ENCODE peak calls at places on chromosome 22, in eight cellular contexts. L, B, T, G, J, Y, F and V are unnamed samples.

GRCh38 chr22:48880749-48881148 is 946.9 kb downstream of the BRD1 start:
- DNase-seq in B (no peak), Y (no peak), T (no peak), G (no peak), F (no peak), J (no peak), L (no peak), V (no peak)

GRCh38 chr22:48968201-48968959 is 859.3 kb downstream of the BRD1 start:
- DNase-seq in T (no peak), F (no peak), J (peak; percentile 2), L (peak; percentile 17), B (no peak), G (no peak), Y (no peak), V (no peak)

GRCh38 chr22:44484618-44485017 is 13.4 kb downstream of the RTL6 start:
- DNase-seq in B (no peak), G (no peak), J (no peak), F (no peak), Y (no peak), T (no peak), L (no peak), V (no peak)

GRCh38 chr22:29871684-29872083 is 11.3 kb upstream of the MTMR3 start:
- DNase-seq in G (no peak), L (no peak), Y (no peak), J (no peak), F (no peak), T (no peak), B (no peak), V (no peak)

GRCh38 chr22:39296981-39297489 is 22.4 kb downstream of the RPL3 start:
- DNase-seq in L (no peak), B (no peak), F (no peak), J (no peak), G (no peak), Y (no peak), T (no peak), V (no peak)

GRCh38 chr22:46209262-46209661 is 40.8 kb downstream of the CDPF1 start:
- DNase-seq in T (no peak), L (no peak), B (no peak), J (no peak), Y (no peak), F (no peak), G (no peak), V (no peak)

GRCh38 chr22:44882226-44882905 is 127.4 kb downstream of the PHF21B start:
- DNase-seq in Y (no peak), G (no peak), L (no peak), T (no peak), J (no peak), B (no peak), F (no peak), V (no peak)

GRCh38 chr22:44698531-44699421 is 3.2 kb upstream of the PRR5 start:
- DNase-seq in F (peak; percentile 87), J (no peak), T (peak; percentile 78), B (no peak), Y (no peak), L (no peak), G (no peak), V (peak; percentile 56)

GRCh38 chr22:25362883-25363240 is 143.4 kb downstream of the CRYBB2 start:
- DNase-seq in T (no peak), B (no peak), L (no peak), J (no peak), Y (no peak), F (no peak), G (no peak), V (no peak)

GRCh38 chr22:24731786-24732185 is 42.7 kb downstream of the PIWIL3 start:
- DNase-seq in F (no peak), Y (no peak), T (no peak), B (no peak), J (no peak), G (no peak), L (no peak), V (no peak)

GRCh38 chr22:47335460-47335859 is 573.0 kb downstream of the TBC1D22A start:
- DNase-seq in J (no peak), F (no peak), G (no peak), L (no peak), Y (no peak), B (no peak), T (no peak), V (no peak)

DNA sequence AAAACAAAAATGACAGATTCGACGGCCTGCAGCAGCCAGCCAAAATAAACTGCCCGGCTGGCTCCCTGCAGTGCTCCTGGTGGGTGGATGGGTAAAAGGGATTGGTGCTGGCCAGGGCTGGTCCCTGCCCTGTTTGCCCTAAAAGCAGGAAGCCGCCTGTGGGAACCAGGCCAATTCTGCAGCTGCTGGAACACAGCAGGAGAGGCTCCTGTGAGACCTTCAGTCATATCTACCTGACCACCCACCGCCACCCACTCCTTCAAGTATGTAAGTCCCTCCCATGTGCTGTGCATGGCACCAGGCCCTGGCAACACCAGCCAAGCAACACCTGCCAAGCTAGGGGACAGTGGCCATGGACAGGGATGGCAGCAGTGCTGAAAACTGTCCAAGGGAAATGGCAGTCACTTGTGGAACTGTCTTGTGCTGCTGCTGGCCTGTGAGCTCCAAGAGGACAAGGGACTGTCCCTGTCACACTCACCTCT is 48.7 kb upstream of the ARFGAP3 start:
- DNase-seq in B (no peak), F (no peak), T (no peak), G (peak; percentile 15), J (peak; percentile 54), L (no peak), Y (no peak), V (no peak)
- H3K4me3 ChIP-seq in B (no peak overlapping the region), F (no peak overlapping the region), T (no peak overlapping the region), G (no peak overlapping the region), J (no peak overlapping the region), L (no peak overlapping the region), Y (no peak overlapping the region), V (no peak overlapping the region)

GRCh38 chr22:27512283-27512761 is 289.2 kb downstream of the MN1 start:
- DNase-seq in B (no peak), F (peak; percentile 83), G (no peak), L (no peak), J (peak; percentile 87), Y (no peak), T (peak; percentile 83), V (peak; percentile 90)
- H3K4me3 ChIP-seq in B (no peak overlapping the region), F (peak overlapping the region; percentile 8), G (no peak overlapping the region), L (no peak overlapping the region), J (no peak overlapping the region), Y (no peak overlapping the region), T (no peak overlapping the region), V (no peak overlapping the region)

DNA sequence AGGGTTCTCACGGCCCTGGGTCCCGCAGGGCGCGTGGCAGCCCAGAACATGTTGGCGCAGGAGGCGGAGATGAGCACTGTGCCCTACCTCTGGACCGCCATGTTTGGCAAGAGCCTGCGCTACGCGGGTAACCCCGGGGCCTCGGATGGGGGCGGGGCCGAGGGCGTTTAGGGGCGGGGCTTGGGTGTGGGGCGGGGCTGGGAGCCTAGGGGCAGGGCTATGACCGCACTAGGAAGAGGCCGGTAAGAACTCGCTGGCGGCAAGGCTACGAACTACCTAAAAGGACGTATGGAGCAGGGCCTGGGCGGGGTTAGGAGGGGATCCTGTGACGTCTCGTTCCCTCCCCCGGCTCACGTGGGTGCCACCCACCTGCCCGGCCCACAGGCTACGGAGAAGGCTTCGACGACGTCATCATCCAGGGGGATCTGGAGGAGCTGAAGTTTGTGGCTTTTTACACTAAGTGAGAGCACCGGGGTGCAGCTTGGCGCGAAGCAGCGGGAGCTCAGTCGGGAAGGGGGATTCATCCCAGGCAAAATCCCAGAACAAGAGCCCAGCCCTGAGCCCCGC is 2.8 kb upstream of the LZTR1 start:
- DNase-seq in T (peak; percentile 77), B (no peak), Y (peak; percentile 72), L (no peak), F (peak; percentile 30), J (peak; percentile 43), G (peak; percentile 70), V (peak; percentile 54)
- H3K4me3 ChIP-seq in T (peak overlapping the region; percentile 35), B (no peak overlapping the region), Y (peak overlapping the region; percentile 10), L (no peak overlapping the region), F (peak overlapping the region; percentile 29), J (no peak overlapping the region), G (no peak overlapping the region), V (peak overlapping the region; percentile 21)

DNA sequence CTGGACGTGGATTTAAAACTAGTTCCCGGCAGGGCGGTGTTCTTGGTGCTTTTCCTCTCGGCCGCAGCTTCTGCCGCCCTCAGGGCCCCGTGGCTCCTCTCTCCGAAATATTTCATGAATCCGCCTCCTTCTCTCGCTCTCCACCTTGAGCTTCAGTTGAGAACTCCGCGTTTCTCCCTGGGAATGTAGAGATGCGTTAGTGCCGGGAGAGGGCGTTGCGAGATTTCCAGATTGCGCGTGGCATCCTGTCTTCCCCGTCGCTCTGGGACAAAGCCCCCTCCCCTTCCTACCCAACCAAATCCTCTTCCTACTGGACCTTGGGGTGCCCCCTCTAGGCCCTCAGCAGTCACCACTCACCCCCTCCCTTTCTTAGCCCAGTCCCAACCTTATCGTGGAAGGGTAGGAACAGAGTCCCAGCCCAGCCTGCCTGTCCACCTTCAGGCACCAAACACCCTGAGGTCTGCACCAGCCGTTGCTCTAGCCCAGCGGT is 15.5 kb upstream of the RAC2 start:
- DNase-seq in J (no peak), B (no peak), T (peak; percentile 49), G (peak; percentile 58), F (no peak), L (peak; percentile 33), Y (peak; percentile 17), V (no peak)
- H3K4me3 ChIP-seq in J (no peak overlapping the region), B (no peak overlapping the region), T (no peak overlapping the region), G (no peak overlapping the region), F (peak overlapping the region; percentile 17), L (no peak overlapping the region), Y (no peak overlapping the region), V (no peak overlapping the region)

DNA sequence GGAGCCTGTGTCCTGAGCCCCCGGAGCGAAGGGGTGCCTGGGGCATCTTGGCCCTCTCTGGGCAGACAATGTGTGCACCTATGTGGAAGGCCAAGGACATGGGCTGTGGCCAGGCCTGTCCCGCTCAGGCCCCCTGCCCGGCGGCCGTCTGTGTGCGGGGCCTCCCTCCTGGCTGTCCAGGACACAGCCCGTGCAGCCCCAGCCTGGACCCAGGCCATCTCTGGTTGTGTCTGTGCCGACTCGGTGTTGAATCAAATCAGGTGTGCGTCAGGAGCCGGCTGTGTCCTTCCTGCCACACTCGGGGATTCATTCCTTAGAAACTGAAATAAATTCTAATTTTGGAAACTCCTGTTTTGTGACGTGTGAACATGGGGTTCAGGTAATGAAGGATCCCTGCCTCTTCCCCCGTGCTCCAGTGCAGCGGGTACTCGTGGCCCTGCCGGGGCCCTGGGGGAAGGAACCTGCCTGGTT is 1.5 kb upstream of the SELENOO start:
- DNase-seq in F (no peak), T (no peak), Y (no peak), G (no peak), J (no peak), B (no peak), L (no peak), V (no peak)
- H3K4me3 ChIP-seq in F (no peak overlapping the region), T (peak overlapping the region; percentile 68), Y (peak overlapping the region; percentile 61), G (no peak overlapping the region), J (no peak overlapping the region), B (peak overlapping the region; percentile 71), L (no peak overlapping the region), V (no peak overlapping the region)